ENCODE peak calls at places on chromosomes 1 and 21, in nine cellular contexts. Y, Z, T, E, W, R, M, U and X are unnamed samples. For H3K27me3, the result is how much of the 10 kb centered on the place peaks cover.

GRCh38 chr21:36725793-36726386 is 27.0 kb downstream of the SIM2 start:
- DNase-seq in M (no peak), W (no peak), Z (no peak), Y (no peak), R (no peak), U (peak), T (no peak), E (no peak), X (no peak)

GRCh38 chr1:200224315-200224714 is 185.5 kb downstream of the ZNF281 start:
- DNase-seq in U (no peak), Y (no peak), W (no peak), M (no peak), E (no peak), R (no peak), Z (no peak), T (no peak), X (no peak)

GRCh38 chr1:41476807-41477361 is 7.6 kb downstream of the EDN2 start:
- DNase-seq in T (no peak), Y (peak), W (peak), M (no peak), U (no peak), R (no peak), E (no peak), Z (no peak), X (peak)

GRCh38 chr1:6220236-6220635 is 14.3 kb downstream of the RNF207 start:
- DNase-seq in T (no peak), Z (no peak), Y (no peak), W (no peak), M (no peak), E (no peak), U (no peak), R (no peak), X (no peak)

GRCh38 chr1:154567386-154568164 is at the start of gene CHRNB2:
- DNase-seq in T (peak), E (peak), Y (peak), U (peak), W (peak), R (peak), Z (peak), M (no peak), X (peak)

GRCh38 chr1:21874778-21875547 is 62.1 kb downstream of the HSPG2 start:
- DNase-seq in Z (no peak), M (no peak), U (no peak), W (no peak), Y (no peak), R (no peak), E (no peak), T (no peak), X (peak)

GRCh38 chr1:55244476-55245109 is 29.4 kb upstream of the USP24 start:
- DNase-seq in T (no peak), M (no peak), E (no peak), W (no peak), R (no peak), Z (no peak), Y (no peak), U (no peak), X (no peak)

GRCh38 chr1:174982971-174983689 is 16.6 kb upstream of the CACYBP start:
- DNase-seq in Z (no peak), R (no peak), E (peak), Y (no peak), T (peak), M (no peak), U (no peak), W (no peak), X (no peak)

GRCh38 chr21:43312011-43312410 is 114.9 kb downstream of the SIK1 start:
- DNase-seq in M (no peak), Z (no peak), Y (no peak), U (no peak), W (no peak), E (no peak), R (no peak), T (no peak), X (no peak)

GRCh38 chr1:170578356-170578755 is 46.4 kb downstream of the GORAB start:
- DNase-seq in R (no peak), T (no peak), U (no peak), W (no peak), E (no peak), M (no peak), Y (no peak), Z (no peak), X (no peak)

GRCh38 chr1:77282866-77283539 is 1.2 kb downstream of the AK5 start:
- DNase-seq in U (no peak), Y (no peak), E (peak), T (peak), M (no peak), Z (no peak), R (no peak), W (peak), X (peak)

GRCh38 chr1:179327679-179328078 is 34.1 kb downstream of the SOAT1 start:
- DNase-seq in Z (no peak), E (no peak), T (no peak), M (no peak), U (no peak), Y (no peak), R (no peak), W (no peak), X (no peak)

GRCh38 chr1:34851431-34852105 is 8.0 kb downstream of the SMIM12 start:
- DNase-seq in M (peak), W (peak), U (no peak), R (peak), T (no peak), E (no peak), Y (peak), Z (peak), X (peak)

GRCh38 chr1:61081637-61082335 is 575 bp upstream of the NFIA start:
- DNase-seq in R (no peak), U (peak), Z (peak), M (no peak), Y (peak), T (peak), W (peak), E (peak), X (peak)

GRCh38 chr1:54137532-54138061 is 15.2 kb downstream of the CDCP2 start:
- DNase-seq in W (no peak), T (no peak), Y (peak), R (no peak), E (no peak), U (no peak), M (no peak), Z (no peak), X (no peak)

GRCh38 chr1:6560267-6560666 is 5.2 kb downstream of the TAS1R1 start:
- DNase-seq in M (no peak), Z (no peak), R (no peak), U (no peak), E (no peak), T (no peak), W (no peak), Y (no peak), X (no peak)

GRCh38 chr1:206925116-206925736 is 3.5 kb upstream of the FCMR start:
- DNase-seq in E (peak), R (no peak), Y (peak), T (no peak), W (peak), U (peak), M (no peak), Z (no peak), X (peak)

GRCh38 chr1:152398812-152399698 is 15.0 kb downstream of the CRNN start:
- DNase-seq in Z (no peak), T (no peak), U (no peak), M (no peak), Y (no peak), W (no peak), R (no peak), E (no peak), X (no peak)

GRCh38 chr1:184393924-184394323 is 7.1 kb downstream of the C1orf21 start:
- DNase-seq in Y (no peak), R (no peak), Z (no peak), M (no peak), T (no peak), W (no peak), U (no peak), E (no peak), X (no peak)

GRCh38 chr1:115052454-115053083 is 22.9 kb downstream of the TSHB start:
- DNase-seq in Y (peak), E (peak), Z (no peak), T (peak), U (no peak), W (peak), R (peak), M (no peak), X (peak)

GRCh38 chr1:116167625-116168276 is 56.6 kb downstream of the MAB21L3 start:
- DNase-seq in U (no peak), Z (no peak), M (no peak), W (no peak), E (no peak), Y (peak), T (peak), R (no peak), X (peak)

GRCh38 chr1:61853545-61853944 is 111.3 kb downstream of the PATJ start:
- DNase-seq in T (no peak), U (no peak), R (no peak), E (no peak), Y (no peak), W (no peak), Z (no peak), M (no peak), X (no peak)

GRCh38 chr21:46210378-46211136 is 18.0 kb downstream of the LSS start:
- DNase-seq in W (no peak), U (peak), R (no peak), M (no peak), E (no peak), T (peak), Z (peak), Y (peak), X (no peak)

GRCh38 chr1:225651872-225652725 is 824 bp downstream of the ENAH start:
- DNase-seq in W (no peak), E (no peak), Y (peak), M (no peak), Z (no peak), R (peak), U (no peak), T (peak), X (no peak)

GRCh38 chr1:220221269-220221668 is 51.0 kb downstream of the RAB3GAP2 start:
- DNase-seq in W (no peak), U (no peak), Z (no peak), R (no peak), Y (no peak), E (no peak), M (no peak), T (no peak), X (no peak)

GRCh38 chr1:111179968-111180533 is 20.4 kb downstream of the DENND2D start:
- DNase-seq in W (no peak), Z (no peak), T (no peak), Y (no peak), R (no peak), U (no peak), E (no peak), M (no peak), X (no peak)

GRCh38 chr1:205963352-205963751 is 20.1 kb upstream of the SLC26A9 start:
- DNase-seq in W (no peak), R (no peak), T (no peak), M (no peak), E (no peak), Z (no peak), Y (no peak), U (peak), X (no peak)

GRCh38 chr1:9200441-9200840 is 34.1 kb upstream of the H6PD start:
- DNase-seq in R (no peak), Z (no peak), E (no peak), Y (no peak), M (no peak), T (peak), U (no peak), W (no peak), X (no peak)

GRCh38 chr1:18118078-18118477 is 10.5 kb downstream of the IGSF21 start:
- DNase-seq in Z (no peak), Y (peak), M (no peak), U (no peak), E (no peak), R (no peak), W (no peak), T (peak), X (peak)

GRCh38 chr1:20210736-20211405 is 24.6 kb upstream of the PLA2G2C start:
- DNase-seq in Z (no peak), M (no peak), W (peak), T (no peak), U (no peak), R (no peak), E (no peak), Y (peak), X (no peak)

GRCh38 chr1:96366516-96366915 is 355.1 kb upstream of the PTBP2 start:
- DNase-seq in E (no peak), R (no peak), T (no peak), Y (no peak), Z (no peak), M (no peak), U (no peak), W (no peak), X (no peak)

GRCh38 chr1:117616356-117616755 is 10.5 kb downstream of the TENT5C start:
- DNase-seq in M (no peak), Z (no peak), R (no peak), T (no peak), Y (no peak), W (no peak), E (no peak), U (no peak), X (peak)

GRCh38 chr1:184664042-184664659 is 90.5 kb downstream of the EDEM3 start:
- DNase-seq in W (peak), Y (peak), M (peak), U (peak), E (peak), Z (peak), T (peak), R (peak), X (peak)

GRCh38 chr21:21003701-21004100 is 5.5 kb downstream of the NCAM2 start:
- DNase-seq in W (no peak), T (peak), Y (no peak), Z (no peak), R (no peak), U (no peak), E (no peak), M (no peak), X (no peak)

GRCh38 chr1:151286619-151287340 is 4.7 kb downstream of the ZNF687 start:
- DNase-seq in R (no peak), E (no peak), Y (no peak), T (no peak), W (no peak), M (no peak), Z (no peak), U (no peak), X (no peak)

GRCh38 chr1:19139711-19140110 is 70.4 kb downstream of the UBR4 start:
- DNase-seq in U (no peak), T (no peak), Y (no peak), Z (no peak), W (no peak), E (no peak), M (no peak), R (no peak), X (no peak)

GRCh38 chr1:19137158-19137557 is 72.9 kb downstream of the UBR4 start:
- DNase-seq in T (no peak), M (no peak), W (no peak), R (no peak), Y (no peak), E (no peak), U (no peak), Z (no peak), X (no peak)

GRCh38 chr1:19138958-19139581 is 71.0 kb downstream of the UBR4 start:
- DNase-seq in T (no peak), Z (no peak), R (no peak), W (no peak), E (no peak), Y (no peak), M (no peak), U (no peak), X (no peak)

DNA sequence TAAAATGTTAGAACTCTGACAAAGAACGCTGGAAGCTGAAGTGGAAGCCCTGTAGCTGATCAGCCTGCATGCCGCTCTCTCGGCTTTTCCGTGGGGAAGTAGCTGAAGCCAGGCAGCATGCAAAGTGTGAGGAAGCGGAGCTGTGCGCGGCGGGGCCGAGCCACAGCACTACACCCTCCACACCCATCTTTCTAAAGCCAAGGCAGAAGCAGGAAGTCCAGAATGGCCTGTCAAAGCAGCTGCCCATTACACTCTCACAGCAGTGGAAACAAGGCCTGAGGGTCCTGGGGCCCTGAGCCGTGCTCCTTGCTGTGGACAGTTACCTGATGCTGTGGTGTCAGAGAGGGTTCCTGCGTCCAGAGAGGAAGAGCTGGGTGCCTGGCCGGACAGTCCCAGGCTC is 69.6 kb downstream of the UBR4 start:
- DNase-seq in U (no peak), Y (no peak), T (no peak), Z (no peak), M (no peak), E (no peak), W (no peak), R (no peak), X (peak)
- H3K27ac ChIP-seq in U (no peak), Y (no peak), T (no peak), Z (peak), M (no peak), E (no peak), W (no peak), R (no peak), X (peak)

GRCh38 chr1:232901255-232901654 is 49.2 kb upstream of the NTPCR start:
- DNase-seq in T (peak), Z (no peak), Y (no peak), E (no peak), U (no peak), R (no peak), W (no peak), M (no peak), X (no peak)
- H3K4me3 ChIP-seq in T (no peak), Z (no peak), Y (no peak), E (no peak), U (no peak), R (no peak), W (peak), M (no peak), X (no peak)

DNA sequence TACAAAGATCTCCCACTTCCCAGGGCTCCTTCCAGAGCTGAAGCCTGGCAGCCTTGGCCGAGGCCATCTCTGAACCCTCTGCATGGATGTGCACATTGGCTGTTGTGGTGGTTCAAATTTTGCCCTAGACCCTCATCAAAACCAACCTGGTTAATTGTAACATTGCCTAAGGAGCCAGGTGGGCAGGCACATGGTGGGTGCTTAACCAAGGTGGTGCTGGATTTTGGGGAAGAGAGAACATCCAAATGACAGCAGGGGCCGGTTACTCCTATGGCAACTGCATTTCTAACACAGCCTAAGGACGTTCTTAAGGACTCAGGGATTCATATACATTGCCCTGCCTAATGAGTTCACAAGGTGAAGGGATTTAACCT is 10.3 kb downstream of the RUNX1 start:
- DNase-seq in E (no peak), T (no peak), W (no peak), Y (no peak), Z (no peak), R (no peak), U (no peak), M (peak), X (no peak)
- H3K27me3 ChIP-seq in E (under half), T (under half), W (under half), Y (under half), Z (under half), R (under half), U (under half), M (under half), X (under half)

GRCh38 chr1:172451002-172451443 is 7.2 kb upstream of the PIGC start:
- DNase-seq in M (no peak), Z (no peak), U (no peak), Y (peak), W (no peak), R (no peak), T (no peak), E (no peak), X (no peak)

GRCh38 chr1:172450524-172450885 is 6.6 kb upstream of the PIGC start:
- DNase-seq in Z (no peak), E (no peak), U (no peak), T (peak), M (no peak), R (no peak), Y (no peak), W (no peak), X (no peak)

GRCh38 chr1:172449012-172449584 is 5.2 kb upstream of the PIGC start:
- DNase-seq in E (no peak), R (no peak), Z (no peak), Y (no peak), M (no peak), T (no peak), U (no peak), W (no peak), X (no peak)

GRCh38 chr1:172447641-172448040 is 3.8 kb upstream of the PIGC start:
- DNase-seq in Y (peak), E (no peak), U (no peak), W (no peak), M (no peak), T (no peak), Z (no peak), R (peak), X (no peak)

GRCh38 chr1:172449585-172450523 is 6.0 kb upstream of the PIGC start:
- DNase-seq in E (peak), M (peak), U (peak), R (no peak), T (peak), Z (no peak), Y (peak), W (peak), X (peak)
- H3K27ac ChIP-seq in E (no peak), M (no peak), U (peak), R (no peak), T (no peak), Z (peak), Y (peak), W (no peak), X (peak)